ENCODE peak calls at places on chromosomes 4 and X, in nine cellular contexts. H, E, X, W, T, Q, S, C and O are unnamed samples. For H3K9me3 and H3K4me1, the result is how much of the 10 kb centered on the place peaks cover.

GRCh38 chrX:15468036-15468435 is 25.1 kb downstream of the PIR start:
- DNase-seq in H (no peak), E (no peak), X (no peak), W (no peak), T (peak), Q (peak), S (no peak), C (no peak), O (peak)

GRCh38 chr4:20625460-20625859 is 74.8 kb upstream of the PACRGL start:
- DNase-seq in H (no peak), E (no peak), X (no peak), W (no peak), T (no peak), Q (no peak), S (no peak), C (peak), O (no peak)

GRCh38 chr4:73451404-73451803 is 15.4 kb downstream of the AFP start:
- DNase-seq in H (no peak), E (no peak), X (no peak), W (no peak), T (no peak), Q (no peak), S (no peak), C (peak), O (no peak)

GRCh38 chr4:113394730-113395530 is 345.5 kb downstream of the ANK2 start:
- DNase-seq in H (peak), E (no peak), X (peak), W (peak), T (no peak), Q (peak), S (peak), C (no peak), O (peak)

GRCh38 chr4:84673475-84674230 is 90.7 kb downstream of the CDS1 start:
- DNase-seq in H (no peak), E (no peak), X (no peak), W (no peak), T (no peak), Q (peak), S (no peak), C (no peak), O (no peak)

GRCh38 chr4:135194477-135194876 is 992.9 kb upstream of the PABPC4L start:
- DNase-seq in H (no peak), E (no peak), X (no peak), W (no peak), T (no peak), Q (no peak), S (no peak), C (no peak), O (no peak)

GRCh38 chr4:174365018-174365587 is 81.4 kb downstream of the CEP44 start:
- DNase-seq in H (peak), E (no peak), X (no peak), W (peak), T (no peak), Q (peak), S (no peak), C (no peak), O (peak)

GRCh38 chr4:169024762-169025161 is 14.7 kb upstream of the CBR4 start:
- DNase-seq in H (no peak), E (no peak), X (no peak), W (no peak), T (no peak), Q (peak), S (no peak), C (no peak), O (peak)

GRCh38 chrX:43953218-43953617 is 20.0 kb downstream of the NDP start:
- DNase-seq in H (no peak), E (no peak), X (no peak), W (no peak), T (no peak), Q (no peak), S (no peak), C (no peak), O (no peak)

GRCh38 chr4:20311863-20312262 is 60.2 kb downstream of the SLIT2 start:
- DNase-seq in H (no peak), E (no peak), X (no peak), W (no peak), T (no peak), Q (no peak), S (no peak), C (no peak), O (no peak)

GRCh38 chr4:124262211-124263179 is 450.0 kb downstream of the ANKRD50 start:
- DNase-seq in H (peak), E (no peak), X (peak), W (peak), T (no peak), Q (peak), S (peak), C (peak), O (peak)

GRCh38 chr4:7757501-7758443 is 181.9 kb downstream of the AFAP1 start:
- DNase-seq in H (no peak), E (no peak), X (peak), W (peak), T (peak), Q (peak), S (no peak), C (no peak), O (no peak)

GRCh38 chr4:86055898-86056297 is 304.0 kb downstream of the MAPK10 start:
- DNase-seq in H (no peak), E (no peak), X (no peak), W (no peak), T (no peak), Q (peak), S (no peak), C (no peak), O (peak)

GRCh38 chr4:125801373-125801772 is 486.6 kb downstream of the FAT4 start:
- DNase-seq in H (no peak), E (no peak), X (no peak), W (no peak), T (no peak), Q (no peak), S (no peak), C (no peak), O (no peak)

GRCh38 chrX:120485562-120486520 is 16.7 kb upstream of the LAMP2 start:
- DNase-seq in H (peak), E (peak), X (peak), W (peak), T (peak), Q (peak), S (peak), C (peak), O (peak)

GRCh38 chr4:153154010-153154975 is 50.0 kb upstream of the TRIM2 start:
- DNase-seq in H (peak), E (no peak), X (no peak), W (no peak), T (no peak), Q (peak), S (peak), C (no peak), O (peak)

GRCh38 chr4:33940281-33940680 is 2304.0 kb downstream of the ARAP2 start:
- DNase-seq in H (no peak), E (no peak), X (no peak), W (no peak), T (no peak), Q (no peak), S (no peak), C (no peak), O (no peak)

GRCh38 chr4:88526221-88526815 is 2.7 kb upstream of the PYURF start:
- DNase-seq in H (peak), E (no peak), X (no peak), W (no peak), T (no peak), Q (peak), S (no peak), C (no peak), O (peak)

GRCh38 chr4:88814043-88814617 is 116.5 kb upstream of the NAP1L5 start:
- DNase-seq in H (no peak), E (no peak), X (no peak), W (no peak), T (no peak), Q (no peak), S (no peak), C (no peak), O (no peak)

GRCh38 chr4:122050836-122051235 is 99.0 kb upstream of the TRPC3 start:
- DNase-seq in H (no peak), E (no peak), X (no peak), W (no peak), T (no peak), Q (no peak), S (no peak), C (no peak), O (no peak)

GRCh38 chrX:139795196-139795595 is 87.2 kb upstream of the MCF2 start:
- DNase-seq in H (no peak), E (no peak), X (no peak), W (no peak), T (no peak), Q (no peak), S (no peak), C (no peak), O (no peak)

GRCh38 chr4:104211657-104212056 is 283.0 kb downstream of the CXXC4 start:
- DNase-seq in H (no peak), E (no peak), X (no peak), W (no peak), T (no peak), Q (no peak), S (no peak), C (no peak), O (no peak)

GRCh38 chr4:103008875-103009729 is 10.4 kb downstream of the SLC9B1 start:
- DNase-seq in H (peak), E (no peak), X (no peak), W (peak), T (no peak), Q (peak), S (no peak), C (no peak), O (peak)

GRCh38 chrX:56800307-56800706 is 71.3 kb downstream of the NBDY start:
- DNase-seq in H (no peak), E (no peak), X (no peak), W (no peak), T (no peak), Q (no peak), S (no peak), C (no peak), O (no peak)

GRCh38 chrX:137354851-137355250 is 211.1 kb upstream of the ZIC3 start:
- DNase-seq in H (no peak), E (no peak), X (no peak), W (no peak), T (no peak), Q (no peak), S (no peak), C (no peak), O (no peak)

GRCh38 chrX:135596495-135596894 is 76.0 kb downstream of the INTS6L start:
- DNase-seq in H (peak), E (no peak), X (no peak), W (peak), T (no peak), Q (peak), S (peak), C (no peak), O (peak)

GRCh38 chrX:357693-358471 is 28.8 kb downstream of the PPP2R3B start:
- DNase-seq in H (peak), E (no peak), X (no peak), W (no peak), T (peak), Q (peak), S (no peak), C (no peak), O (no peak)

GRCh38 chr4:3777669-3778068 is 11.5 kb downstream of the ADRA2C start:
- DNase-seq in H (no peak), E (no peak), X (no peak), W (no peak), T (no peak), Q (no peak), S (no peak), C (no peak), O (no peak)

GRCh38 chr4:143488684-143489083 is 24.8 kb upstream of the SMARCA5 start:
- DNase-seq in H (no peak), E (no peak), X (no peak), W (no peak), T (no peak), Q (no peak), S (no peak), C (no peak), O (no peak)

GRCh38 chrX:42495139-42495538 is 282.8 kb downstream of the PPP1R2C start:
- DNase-seq in H (peak), E (no peak), X (no peak), W (no peak), T (no peak), Q (no peak), S (no peak), C (no peak), O (no peak)

GRCh38 chr4:26823583-26823982 is 37.1 kb upstream of the STIM2 start:
- DNase-seq in H (no peak), E (no peak), X (no peak), W (no peak), T (no peak), Q (no peak), S (no peak), C (no peak), O (no peak)

GRCh38 chr4:26820346-26820745 is 40.3 kb upstream of the STIM2 start:
- DNase-seq in H (no peak), E (no peak), X (no peak), W (no peak), T (no peak), Q (no peak), S (no peak), C (no peak), O (no peak)

GRCh38 chr4:26821677-26822503 is 38.8 kb upstream of the STIM2 start:
- DNase-seq in H (no peak), E (no peak), X (no peak), W (no peak), T (no peak), Q (peak), S (no peak), C (no peak), O (no peak)

GRCh38 chr4:26819478-26819877 is 41.2 kb upstream of the STIM2 start:
- DNase-seq in H (no peak), E (no peak), X (no peak), W (no peak), T (no peak), Q (no peak), S (no peak), C (no peak), O (no peak)

GRCh38 chr4:26822546-26822945 is 38.1 kb upstream of the STIM2 start:
- DNase-seq in H (peak), E (no peak), X (no peak), W (no peak), T (no peak), Q (no peak), S (no peak), C (no peak), O (no peak)
- H3K9me3 ChIP-seq in H (under half), E (under half), X (under half), W (under half), T (under half), Q (under half), S (under half), C (under half), O (under half)

GRCh38 chr4:2489081-2489805 is 20.3 kb downstream of the RNF4 start:
- DNase-seq in H (no peak), E (no peak), X (no peak), W (no peak), T (no peak), Q (no peak), S (no peak), C (no peak), O (no peak)

GRCh38 chr4:2484993-2485392 is 16.1 kb downstream of the RNF4 start:
- DNase-seq in H (peak), E (peak), X (peak), W (no peak), T (peak), Q (peak), S (no peak), C (peak), O (no peak)

GRCh38 chr4:2484169-2484568 is 15.3 kb downstream of the RNF4 start:
- DNase-seq in H (no peak), E (no peak), X (no peak), W (no peak), T (no peak), Q (no peak), S (no peak), C (no peak), O (no peak)

GRCh38 chr4:2487632-2488031 is 18.7 kb downstream of the RNF4 start:
- DNase-seq in H (no peak), E (no peak), X (no peak), W (no peak), T (no peak), Q (no peak), S (no peak), C (no peak), O (no peak)

DNA sequence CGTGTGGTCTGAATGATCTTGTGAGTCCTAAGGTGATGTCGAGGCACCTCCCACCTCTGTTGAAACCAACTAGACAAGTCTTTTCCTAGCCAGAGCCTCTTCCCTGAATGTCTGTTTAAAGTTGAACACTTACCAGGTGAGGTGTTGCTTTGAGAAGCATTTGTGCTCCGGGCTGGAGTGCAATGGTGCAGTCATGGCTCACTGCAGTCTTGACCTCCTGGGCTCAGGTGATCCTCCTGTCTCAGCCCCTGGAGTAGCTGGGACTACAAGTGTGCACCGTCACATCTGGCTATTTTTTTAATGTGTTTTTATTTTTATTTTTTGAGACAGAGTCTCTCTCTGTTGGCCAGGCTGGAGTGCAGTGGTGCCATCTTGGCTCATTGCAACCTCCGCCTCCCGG is 18.1 kb downstream of the RNF4 start:
- DNase-seq in H (no peak), E (no peak), X (no peak), W (no peak), T (no peak), Q (no peak), S (no peak), C (no peak), O (no peak)
- H3K4me1 ChIP-seq in H (half or more), E (half or more), X (half or more), W (under half), T (under half), Q (under half), S (under half), C (half or more), O (under half)

GRCh38 chrX:150692837-150693781 is at the start of gene MTMR1:
- DNase-seq in H (peak), E (peak), X (peak), W (no peak), T (peak), Q (peak), S (no peak), C (peak), O (peak)
- H3K4me3 ChIP-seq in H (peak), E (peak), X (peak), W (peak), T (peak), Q (peak), S (peak), C (peak), O (peak)

DNA sequence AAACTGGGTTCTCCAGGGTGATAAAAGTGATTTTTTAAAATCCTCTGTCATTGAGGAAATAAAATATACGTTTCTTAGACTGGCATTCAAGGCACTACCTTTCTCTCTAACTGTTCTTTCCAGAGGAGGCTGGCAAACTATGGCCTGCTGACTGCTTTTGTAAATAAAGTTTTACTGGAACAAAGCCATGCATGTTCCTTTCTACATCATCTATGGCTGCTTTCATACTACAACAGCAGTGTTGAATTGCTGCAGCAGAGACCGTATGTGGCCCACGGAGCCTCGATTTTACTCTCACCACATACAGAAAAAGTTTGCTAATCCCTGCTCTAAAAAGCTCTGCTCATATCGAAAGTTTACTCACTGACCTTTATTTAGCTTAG is 20.2 kb downstream of the SETD7 start:
- DNase-seq in H (no peak), E (no peak), X (no peak), W (no peak), T (no peak), Q (no peak), S (no peak), C (no peak), O (no peak)
- H3K9me3 ChIP-seq in H (under half), E (under half), X (under half), W (under half), T (under half), Q (under half), S (under half), C (under half), O (under half)

GRCh38 chr4:40238008-40238699 is 41.3 kb downstream of the RHOH start:
- DNase-seq in H (no peak), E (no peak), X (no peak), W (no peak), T (no peak), Q (no peak), S (no peak), C (no peak), O (no peak)

GRCh38 chr4:40241936-40242590 is 45.2 kb downstream of the RHOH start:
- DNase-seq in H (peak), E (no peak), X (no peak), W (no peak), T (no peak), Q (no peak), S (no peak), C (no peak), O (no peak)

GRCh38 chr4:40238700-40239548 is 42.1 kb downstream of the RHOH start:
- DNase-seq in H (peak), E (no peak), X (no peak), W (no peak), T (no peak), Q (no peak), S (no peak), C (no peak), O (no peak)

GRCh38 chr4:40241026-40241425 is 44.2 kb downstream of the RHOH start:
- DNase-seq in H (no peak), E (no peak), X (no peak), W (no peak), T (no peak), Q (no peak), S (no peak), C (no peak), O (no peak)

GRCh38 chr4:40240040-40240653 is 43.3 kb downstream of the RHOH start:
- DNase-seq in H (no peak), E (no peak), X (no peak), W (no peak), T (no peak), Q (peak), S (no peak), C (no peak), O (no peak)
- H3K4me1 ChIP-seq in H (half or more), E (under half), X (under half), W (under half), T (under half), Q (under half), S (under half), C (under half), O (under half)

DNA sequence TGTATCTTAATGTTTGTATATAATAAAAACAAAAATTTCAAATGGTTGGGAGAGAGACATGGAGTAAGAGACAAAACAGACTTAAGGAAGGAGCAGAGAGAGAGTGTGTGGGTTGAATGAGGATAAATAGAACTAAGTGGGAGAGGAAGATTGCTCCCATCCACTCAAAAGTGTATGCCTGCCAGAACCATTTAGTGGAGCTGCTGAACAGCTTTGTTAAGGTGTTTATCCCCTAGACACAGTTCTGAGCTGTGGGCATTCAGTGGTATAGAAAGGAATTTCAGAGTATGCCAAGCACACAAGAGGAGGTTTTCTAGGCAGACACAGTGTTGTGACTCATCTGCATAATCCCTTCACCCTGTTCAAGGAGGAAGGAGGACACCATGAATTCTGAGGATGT is 508.6 kb upstream of the EPHA5 start:
- DNase-seq in H (no peak), E (no peak), X (no peak), W (peak), T (no peak), Q (no peak), S (peak), C (no peak), O (peak)
- H3K4me3 ChIP-seq in H (no peak), E (no peak), X (no peak), W (no peak), T (no peak), Q (no peak), S (no peak), C (no peak), O (no peak)

GRCh38 chr4:1399508-1400190 is 6.6 kb downstream of the NKX1-1 start:
- DNase-seq in H (no peak), E (no peak), X (peak), W (no peak), T (peak), Q (no peak), S (no peak), C (no peak), O (no peak)

GRCh38 chr4:1398686-1399507 is 7.3 kb downstream of the NKX1-1 start:
- DNase-seq in H (no peak), E (no peak), X (peak), W (no peak), T (peak), Q (no peak), S (no peak), C (no peak), O (no peak)

GRCh38 chr4:1401409-1402020 is 4.7 kb downstream of the NKX1-1 start:
- DNase-seq in H (no peak), E (no peak), X (peak), W (no peak), T (peak), Q (no peak), S (peak), C (no peak), O (no peak)

GRCh38 chr4:1400861-1401408 is 5.3 kb downstream of the NKX1-1 start:
- DNase-seq in H (no peak), E (no peak), X (peak), W (no peak), T (peak), Q (no peak), S (no peak), C (no peak), O (no peak)

GRCh38 chr4:1400191-1400805 is 5.9 kb downstream of the NKX1-1 start:
- DNase-seq in H (no peak), E (no peak), X (no peak), W (no peak), T (no peak), Q (no peak), S (no peak), C (no peak), O (no peak)
- H3K9me3 ChIP-seq in H (under half), E (under half), X (under half), W (under half), T (under half), Q (under half), S (under half), C (under half), O (under half)